ENCODE peak calls at places on chromosomes 2 and 18, in five cellular contexts. K is HepG2, V is H1, W is GM12878, C is NT2/D1. B is an unnamed sample.

GRCh38 chr18:45168883-45169585 is 446.2 kb upstream of the SLC14A2 start:
- DNase-seq in K (no peak), V (no peak), W (no peak), C (no peak), B (no peak)

GRCh38 chr18:37598966-37599896 is 33.6 kb upstream of the CELF4 start:
- DNase-seq in K (no peak), V (peak; percentile 31), W (no peak), C (no peak), B (no peak)

GRCh38 chr2:174874081-174874480 is 109.8 kb upstream of the CHRNA1 start:
- DNase-seq in K (no peak), V (no peak), W (no peak), C (no peak), B (no peak)

GRCh38 chr2:167240671-167241070 is 352.4 kb downstream of the XIRP2 start:
- DNase-seq in K (no peak), V (no peak), W (no peak), C (no peak), B (no peak)

GRCh38 chr2:219592721-219593120 is 4.9 kb upstream of the STK11IP start:
- DNase-seq in K (no peak), V (no peak), W (no peak), C (no peak), B (no peak)

GRCh38 chr2:120809576-120810440 is 74.1 kb downstream of the GLI2 start:
- DNase-seq in K (no peak), V (no peak), W (no peak), C (no peak), B (no peak)

GRCh38 chr2:107633580-107634147 is 193.0 kb upstream of the RGPD4 start:
- DNase-seq in K (no peak), V (no peak), W (no peak), C (no peak), B (no peak)

GRCh38 chr2:160984426-160985077 is 175.7 kb upstream of the TANK start:
- DNase-seq in K (no peak), V (no peak), W (no peak), C (no peak), B (no peak)

GRCh38 chr2:98487806-98488189 is 43.1 kb downstream of the INPP4A start:
- DNase-seq in K (peak; percentile 66), V (no peak), W (peak; percentile 92), C (no peak), B (peak; percentile 34)

GRCh38 chr2:85475801-85476610 is 57.5 kb downstream of the SH2D6 start:
- DNase-seq in K (peak; percentile 74), V (no peak), W (no peak), C (no peak), B (no peak)

GRCh38 chr18:24763765-24764548 is 303.5 kb downstream of the HRH4 start:
- DNase-seq in K (no peak), V (no peak), W (no peak), C (no peak), B (no peak)

GRCh38 chr2:42999391-42999811 is 207.0 kb upstream of the HAAO start:
- DNase-seq in K (peak; percentile 53), V (no peak), W (no peak), C (no peak), B (no peak)

GRCh38 chr18:33735428-33735827 is 157.4 kb downstream of the ASXL3 start:
- DNase-seq in K (no peak), V (no peak), W (no peak), C (no peak), B (no peak)

GRCh38 chr18:33733376-33733775 is 155.4 kb downstream of the ASXL3 start:
- DNase-seq in K (no peak), V (no peak), W (no peak), C (no peak), B (no peak)

DNA sequence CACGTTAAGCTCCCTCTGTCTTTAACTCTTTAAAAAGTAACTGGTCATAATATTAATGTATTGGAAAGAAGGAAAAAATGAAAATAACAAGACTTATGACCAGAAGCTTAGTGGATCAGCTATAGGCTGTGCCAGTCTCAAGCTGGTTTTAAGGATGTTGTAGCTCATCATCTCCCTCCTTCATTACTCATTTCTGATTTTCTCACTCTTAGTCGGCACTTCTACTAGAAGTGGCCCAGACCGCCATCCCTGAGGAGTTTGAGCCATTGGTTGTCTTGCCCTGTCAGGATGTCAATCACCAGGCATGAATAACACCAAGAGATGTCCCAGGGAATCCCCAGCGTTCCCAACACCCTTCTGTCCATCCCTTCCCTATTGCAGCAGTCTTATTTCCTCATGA is 151.5 kb downstream of the ASXL3 start:
- DNase-seq in K (no peak), V (no peak), W (no peak), C (no peak), B (no peak)
- TF ChIP-seq SUZ12 in K (no peak), V (no peak), W (no peak), C (no peak), B (no peak)

DNA sequence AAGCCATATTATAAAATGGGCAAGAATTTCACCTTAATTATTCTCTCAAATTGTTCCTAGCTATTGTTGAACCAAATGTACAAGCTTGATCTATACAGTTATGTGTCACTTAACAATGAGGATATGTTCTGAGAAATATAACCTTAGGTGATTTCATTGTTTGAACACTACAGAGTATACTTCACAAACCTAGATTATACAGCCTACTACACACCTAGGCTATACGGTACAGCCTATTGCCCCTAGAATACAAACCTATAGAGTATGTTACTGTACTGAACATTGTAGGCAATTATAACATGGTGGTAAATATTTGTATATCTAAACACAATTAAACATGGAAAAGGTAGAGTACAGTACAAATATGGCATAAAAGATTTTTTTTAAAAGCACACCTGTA is 42.9 kb upstream of the MMADHC start:
- DNase-seq in K (no peak), V (no peak), W (no peak), C (no peak), B (no peak)
- TF ChIP-seq SUZ12 in K (no peak), V (no peak), W (no peak), C (no peak), B (no peak)

GRCh38 chr2:235934059-235934896 is 233.9 kb downstream of the GBX2 start:
- DNase-seq in K (no peak), V (no peak), W (no peak), C (no peak), B (no peak)
- TF ChIP-seq SUZ12 in K (no peak), V (no peak), W (no peak), C (no peak), B (no peak)

DNA sequence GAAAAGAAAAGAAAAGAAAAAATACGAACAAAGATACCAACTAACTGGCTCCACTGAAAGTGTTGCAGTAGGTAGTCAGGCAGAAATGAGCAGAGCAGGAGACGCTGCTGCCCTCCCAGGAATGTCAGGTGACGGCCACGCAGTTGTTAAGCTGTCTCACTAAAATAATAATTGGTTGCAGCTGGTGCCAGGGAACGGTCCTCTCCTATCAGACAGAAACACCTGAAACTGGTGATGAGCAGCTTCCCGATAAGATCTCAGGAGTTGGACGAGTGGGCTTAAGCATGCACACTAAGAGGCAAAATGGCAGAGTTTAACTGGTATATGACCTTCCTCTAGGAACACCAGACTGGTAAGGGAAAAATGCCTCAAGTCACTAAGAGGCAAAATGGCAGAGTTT is 611.1 kb downstream of the ZEB2 start:
- DNase-seq in K (no peak), V (no peak), W (no peak), C (no peak), B (no peak)
- TF ChIP-seq SUZ12 in K (no peak), V (no peak), W (no peak), C (no peak), B (no peak)

DNA sequence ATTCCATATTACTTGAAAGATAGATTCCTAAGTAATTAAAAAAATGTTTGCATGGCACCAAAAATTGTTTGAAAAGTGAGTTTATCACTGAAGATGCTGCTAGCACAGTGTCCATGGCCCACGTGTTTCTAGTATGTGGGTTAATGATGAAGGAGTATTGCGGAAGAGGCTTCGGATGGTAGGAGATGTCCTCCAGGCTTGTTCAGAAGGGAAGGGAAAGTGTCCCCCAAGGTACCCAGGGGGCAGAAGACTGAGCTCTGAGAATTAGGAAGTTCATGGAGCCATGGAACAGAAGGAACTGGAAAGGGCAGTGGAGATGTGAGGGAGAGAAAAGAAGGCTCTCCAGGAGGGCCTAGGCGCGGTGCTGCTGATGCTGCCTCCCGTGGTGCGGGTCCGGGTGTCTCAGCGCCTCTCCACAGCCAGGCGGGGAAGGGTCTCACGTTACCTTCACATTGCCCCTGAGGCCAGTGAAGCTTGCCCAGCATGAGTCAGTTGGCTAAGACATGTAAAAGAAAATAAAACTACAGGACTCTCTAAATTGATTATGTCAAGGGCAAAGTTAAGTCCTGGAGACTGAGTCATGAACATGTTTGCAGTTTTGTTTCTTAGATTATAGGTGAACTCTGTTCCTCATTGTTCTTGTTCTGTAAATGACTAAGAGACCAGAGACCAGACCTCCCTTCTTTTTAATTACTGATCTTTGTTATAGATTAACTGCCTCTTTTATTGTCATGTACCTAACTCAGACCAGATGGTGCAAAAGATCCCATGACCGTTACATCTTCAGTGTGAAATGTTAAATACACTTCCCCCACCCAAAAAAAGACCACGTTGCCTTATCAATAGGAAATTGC is 89.0 kb downstream of the MTCL1 start:
- DNase-seq in K (peak; percentile 66), V (no peak), W (no peak), C (no peak), B (peak; percentile 9)
- TF ChIP-seq SUZ12 in K (no peak), V (no peak), W (no peak), C (no peak), B (no peak)

GRCh38 chr18:14979875-14980274 is 231.9 kb downstream of the ANKRD30B start:
- DNase-seq in K (no peak), V (no peak), W (no peak), C (no peak), B (no peak)

GRCh38 chr18:14976736-14977430 is 228.9 kb downstream of the ANKRD30B start:
- DNase-seq in K (no peak), V (no peak), W (no peak), C (no peak), B (no peak)

GRCh38 chr18:14975431-14975830 is 227.5 kb downstream of the ANKRD30B start:
- DNase-seq in K (no peak), V (no peak), W (no peak), C (no peak), B (no peak)

GRCh38 chr18:14978191-14978590 is 230.2 kb downstream of the ANKRD30B start:
- DNase-seq in K (no peak), V (no peak), W (no peak), C (no peak), B (no peak)

DNA sequence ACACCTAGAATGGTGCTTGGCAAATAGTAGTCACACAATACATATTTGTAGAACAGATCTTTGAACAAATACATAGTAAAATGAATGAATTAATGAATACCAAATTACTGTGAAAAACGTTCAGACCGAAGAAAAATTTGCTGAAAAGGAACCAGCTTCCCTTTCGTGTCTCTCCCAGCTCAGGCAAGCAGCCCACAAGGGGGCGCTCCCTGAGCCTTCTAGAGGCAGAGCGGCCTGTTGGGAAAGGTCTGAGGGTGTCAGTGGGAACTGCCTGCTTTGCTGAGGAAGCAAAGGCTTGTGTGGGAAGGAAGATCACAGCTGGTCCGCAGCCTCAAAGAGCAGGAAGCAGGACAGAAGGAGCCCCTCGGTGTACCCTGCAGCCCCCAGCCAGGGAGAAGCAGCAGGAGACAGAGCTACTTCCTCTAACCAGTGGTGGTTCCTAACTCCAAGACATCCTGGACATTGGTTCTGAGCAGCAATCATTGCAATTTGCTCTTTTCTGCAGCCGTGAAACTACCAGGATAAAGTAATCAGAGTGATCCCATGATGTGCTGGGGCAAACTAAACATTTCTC is 231.1 kb downstream of the ANKRD30B start:
- DNase-seq in K (peak; percentile 23), V (peak; percentile 82), W (no peak), C (peak; percentile 33), B (peak; percentile 11)
- TF ChIP-seq SUZ12 in K (no peak), V (no peak), W (no peak), C (no peak), B (no peak)

B was measured in HEK293T.